ENCODE peak calls at places on chromosomes 6 and 20, in seven cellular contexts. Z is NT2/D1, Y is lower lobe of right lung, W is cardiac muscle cell, T is stomach, M is heart left ventricle, P is astrocyte. S is an unnamed sample. For H3K4me1, the result is how much of the 10 kb centered on the place peaks cover.

GRCh38 chr6:84340422-84340821 is 113.0 kb upstream of the CEP162 start:
- DNase-seq in Z (no peak), Y (no peak), W (no peak), T (no peak), M (no peak), P (no peak), S (no peak)

GRCh38 chr6:154448448-154449096 is 61.9 kb downstream of the CNKSR3 start:
- DNase-seq in Z (no peak), Y (no peak), W (peak), T (no peak), M (no peak), P (peak), S (no peak)

GRCh38 chr6:127266892-127267741 is 453 bp downstream of the RNF146 start:
- DNase-seq in Z (peak), Y (peak), W (peak), T (peak), M (no peak), P (peak), S (peak)

GRCh38 chr6:63598001-63598250 is 25.6 kb downstream of the LOC128125822 start:
- DNase-seq in Z (no peak), Y (no peak), W (no peak), T (no peak), M (no peak), P (no peak), S (no peak)

GRCh38 chr20:5065489-5066383 is 54.0 kb downstream of the PCNA start:
- DNase-seq in Z (no peak), Y (peak), W (peak), T (peak), M (peak), P (peak), S (peak)

GRCh38 chr6:127855542-127856159 is 45.2 kb downstream of the THEMIS start:
- DNase-seq in Z (no peak), Y (no peak), W (peak), T (no peak), M (no peak), P (no peak), S (no peak)

GRCh38 chr6:78995946-78996345 is 82.1 kb downstream of the PHIP start:
- DNase-seq in Z (no peak), Y (no peak), W (peak), T (no peak), M (no peak), P (peak), S (no peak)

GRCh38 chr20:17083738-17084137 is 143.1 kb upstream of the PCSK2 start:
- DNase-seq in Z (peak), Y (no peak), W (no peak), T (no peak), M (no peak), P (no peak), S (no peak)

GRCh38 chr20:61684136-61684535 is 381.5 kb downstream of the TAF4 start:
- DNase-seq in Z (no peak), Y (peak), W (no peak), T (no peak), M (no peak), P (no peak), S (no peak)

DNA sequence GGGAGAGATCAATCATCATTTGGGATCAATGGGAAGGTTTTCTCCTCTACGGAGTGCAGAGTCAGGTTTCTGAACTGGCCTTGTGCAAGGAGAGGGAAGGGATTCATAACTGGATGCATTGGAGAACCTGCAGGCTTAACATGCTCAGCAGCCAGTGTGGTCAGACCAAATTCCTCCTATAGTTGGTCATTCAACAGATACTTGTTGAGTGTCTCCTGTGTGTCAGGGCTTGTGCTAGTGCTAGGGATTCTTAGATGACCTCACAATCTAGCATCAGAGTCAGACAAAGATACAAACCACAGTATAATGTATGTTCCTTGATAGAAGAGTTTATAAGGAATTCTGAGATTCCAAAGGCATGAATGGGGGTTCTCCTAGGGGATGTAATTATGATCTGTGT is 23.9 kb downstream of the RALY start:
- DNase-seq in Z (no peak), Y (no peak), W (peak), T (no peak), M (no peak), P (peak), S (no peak)
- H3K4me1 ChIP-seq in Z (under half), Y (half or more), W (under half), T (half or more), M (half or more), P (under half), S (under half)

DNA sequence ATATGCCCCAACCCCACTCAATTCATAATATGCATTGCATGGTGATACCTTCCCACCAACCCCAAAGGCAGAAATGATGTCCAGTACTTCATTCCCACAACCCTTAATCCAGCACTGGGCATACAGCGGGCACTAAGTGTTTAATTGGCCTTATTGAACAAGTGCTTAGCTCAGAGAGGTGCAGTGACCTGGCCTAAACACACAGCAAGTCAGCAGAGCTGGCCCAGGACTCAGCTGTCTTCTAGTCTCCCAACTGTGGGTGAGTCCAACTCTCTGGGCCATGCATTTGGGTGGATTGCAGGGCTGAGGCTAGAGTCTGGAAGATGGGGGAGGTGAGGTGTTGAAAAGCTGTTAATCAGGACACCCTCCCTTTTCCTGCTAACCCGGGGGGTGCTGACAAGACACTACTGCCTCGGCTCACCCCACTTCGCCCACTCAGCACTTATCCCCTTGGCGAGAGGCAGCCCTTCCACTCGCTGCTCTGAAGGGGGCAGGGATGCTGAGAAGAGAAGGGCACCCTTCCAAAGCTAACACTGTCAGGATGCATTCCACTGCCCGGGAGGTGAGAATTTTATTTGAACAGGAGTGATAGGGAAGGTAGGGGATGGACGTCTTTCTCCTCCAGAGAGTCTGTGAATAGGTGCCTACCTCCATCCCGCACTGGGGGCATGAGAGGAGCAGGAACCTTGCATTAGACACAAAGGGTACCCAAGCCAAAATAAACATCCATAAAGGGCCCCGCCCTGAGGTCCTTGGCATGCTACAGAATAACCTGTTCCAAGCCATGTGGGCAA is 14.2 kb downstream of the KCNK5 start:
- DNase-seq in Z (no peak), Y (peak), W (peak), T (peak), M (no peak), P (no peak), S (no peak)
- H3K4me1 ChIP-seq in Z (under half), Y (half or more), W (under half), T (half or more), M (under half), P (under half), S (under half)

GRCh38 chr20:23627501-23627900 is 10.3 kb downstream of the CST3 start:
- DNase-seq in Z (no peak), Y (no peak), W (peak), T (no peak), M (no peak), P (peak), S (no peak)
- H3K4me1 ChIP-seq in Z (under half), Y (under half), W (under half), T (under half), M (under half), P (under half), S (under half)

DNA sequence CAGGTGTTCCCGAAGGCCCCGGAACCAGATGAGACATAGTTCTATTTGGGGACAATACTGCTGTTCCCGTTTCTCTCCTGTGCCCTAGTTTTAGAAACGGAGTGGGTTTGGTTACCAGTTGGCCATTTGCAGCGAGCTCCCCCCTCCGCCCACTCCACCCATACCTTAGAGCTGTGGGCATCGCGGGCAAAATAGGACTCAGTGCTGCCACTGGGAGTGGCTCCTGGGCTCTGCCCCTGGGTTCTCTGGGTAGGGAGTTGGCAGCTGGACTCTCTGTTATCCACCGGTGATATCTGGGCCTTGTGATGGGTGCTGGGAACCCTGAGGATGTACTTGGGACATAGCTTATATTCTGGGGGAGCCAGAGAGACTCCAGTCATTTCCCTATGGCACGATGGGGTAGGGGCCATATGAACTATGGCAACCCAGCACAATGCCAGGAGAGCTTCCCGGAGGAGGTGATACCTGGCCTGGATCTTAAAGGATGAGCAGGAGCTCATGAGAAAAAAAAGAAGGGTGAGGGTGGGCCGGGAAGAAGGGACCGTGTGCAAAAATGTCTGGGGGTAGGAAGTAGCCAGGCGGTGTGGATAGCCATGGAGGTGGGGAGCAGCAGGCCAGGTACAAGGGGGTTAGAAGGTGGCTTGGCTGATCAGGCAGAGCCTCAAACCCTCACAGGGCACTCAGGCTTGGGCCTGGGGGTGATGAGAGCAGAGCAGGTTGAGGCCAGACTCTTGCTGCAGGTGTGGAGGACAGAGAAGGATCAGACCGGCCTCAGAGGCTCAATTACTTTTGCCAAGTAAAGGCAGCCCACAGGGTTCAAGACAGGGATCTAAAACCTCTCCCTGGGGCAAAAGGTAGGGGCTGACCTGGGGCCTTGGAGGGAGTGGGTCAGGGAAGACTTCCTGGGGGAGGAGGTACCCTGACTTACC is 9.6 kb downstream of the SRC start:
- DNase-seq in Z (no peak), Y (no peak), W (no peak), T (no peak), M (no peak), P (no peak), S (peak)
- H3K4me1 ChIP-seq in Z (under half), Y (under half), W (under half), T (half or more), M (under half), P (under half), S (under half)

DNA sequence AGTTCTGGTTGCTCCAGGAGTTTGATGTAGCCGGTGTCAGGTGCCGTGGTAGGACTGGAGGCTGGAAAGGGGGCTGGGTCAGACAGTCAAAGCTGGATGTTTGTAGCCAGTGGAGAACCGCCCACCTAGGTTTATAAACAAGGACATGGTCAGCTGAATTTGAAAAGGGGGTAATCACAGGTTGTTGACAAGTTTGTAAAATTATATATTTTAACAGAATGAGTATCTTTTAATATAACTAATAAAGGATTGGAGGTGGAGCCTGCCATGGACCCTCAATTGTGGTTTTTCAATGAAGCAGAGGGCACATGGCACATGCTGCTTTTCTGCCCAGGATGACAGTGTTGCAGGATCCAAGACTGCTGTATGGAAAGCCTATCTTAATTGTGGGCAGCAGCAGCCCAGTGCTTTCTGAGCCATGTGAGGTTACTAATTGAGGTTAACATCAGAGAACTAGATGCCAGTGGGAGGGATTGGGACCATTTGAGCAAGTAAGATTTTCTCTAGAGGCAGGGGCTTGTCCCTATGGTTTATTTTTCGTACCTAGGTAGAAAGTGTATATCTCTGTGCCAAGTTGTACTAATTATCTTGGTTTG is 9.7 kb downstream of the HECA start:
- DNase-seq in Z (no peak), Y (no peak), W (no peak), T (no peak), M (no peak), P (no peak), S (no peak)
- H3K4me1 ChIP-seq in Z (under half), Y (half or more), W (under half), T (half or more), M (half or more), P (under half), S (under half)

GRCh38 chr6:17358515-17358914 is 34.9 kb upstream of the CAP2 start:
- DNase-seq in Z (no peak), Y (no peak), W (no peak), T (no peak), M (no peak), P (no peak), S (no peak)

GRCh38 chr6:17353440-17354175 is 39.8 kb upstream of the CAP2 start:
- DNase-seq in Z (no peak), Y (no peak), W (no peak), T (no peak), M (no peak), P (no peak), S (no peak)

GRCh38 chr6:17352302-17352701 is 41.1 kb upstream of the CAP2 start:
- DNase-seq in Z (no peak), Y (no peak), W (no peak), T (no peak), M (no peak), P (peak), S (no peak)

GRCh38 chr6:17355404-17355774 is 38.0 kb upstream of the CAP2 start:
- DNase-seq in Z (no peak), Y (no peak), W (no peak), T (no peak), M (no peak), P (no peak), S (no peak)

DNA sequence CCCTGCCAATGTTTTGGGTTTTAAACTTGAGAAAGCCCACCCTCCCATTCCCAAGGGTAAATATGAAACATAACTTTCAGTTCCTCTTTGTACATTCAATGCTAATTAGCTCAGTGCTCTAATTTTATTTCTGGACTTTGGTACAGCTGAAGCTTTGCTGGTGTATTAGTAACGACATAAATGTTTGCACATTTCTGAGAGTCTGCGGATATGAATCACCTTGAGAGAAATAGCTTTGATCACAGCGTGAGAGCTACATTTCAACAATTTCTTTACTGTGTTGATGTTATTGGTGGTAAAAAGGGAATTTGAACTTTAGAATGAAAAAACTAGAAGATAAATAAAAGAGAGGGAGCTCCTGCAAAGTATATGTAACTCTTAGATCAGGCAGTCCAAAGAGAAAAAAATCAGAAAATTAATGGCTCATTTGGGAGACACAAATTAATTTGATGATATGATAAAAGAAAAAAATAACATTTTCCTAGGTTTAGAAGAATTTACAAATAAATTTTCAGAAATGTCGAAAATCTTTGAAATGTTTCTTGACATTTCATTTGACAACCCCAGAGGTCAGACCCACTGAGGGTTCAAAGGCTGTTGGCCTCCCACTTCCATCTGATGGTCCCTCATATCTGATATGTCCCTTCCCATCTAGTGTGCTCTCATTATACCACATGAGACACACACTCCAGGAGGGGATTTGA is 38.5 kb upstream of the CAP2 start:
- DNase-seq in Z (no peak), Y (no peak), W (no peak), T (no peak), M (no peak), P (peak), S (no peak)
- H3K4me1 ChIP-seq in Z (under half), Y (under half), W (under half), T (under half), M (under half), P (under half), S (under half)

DNA sequence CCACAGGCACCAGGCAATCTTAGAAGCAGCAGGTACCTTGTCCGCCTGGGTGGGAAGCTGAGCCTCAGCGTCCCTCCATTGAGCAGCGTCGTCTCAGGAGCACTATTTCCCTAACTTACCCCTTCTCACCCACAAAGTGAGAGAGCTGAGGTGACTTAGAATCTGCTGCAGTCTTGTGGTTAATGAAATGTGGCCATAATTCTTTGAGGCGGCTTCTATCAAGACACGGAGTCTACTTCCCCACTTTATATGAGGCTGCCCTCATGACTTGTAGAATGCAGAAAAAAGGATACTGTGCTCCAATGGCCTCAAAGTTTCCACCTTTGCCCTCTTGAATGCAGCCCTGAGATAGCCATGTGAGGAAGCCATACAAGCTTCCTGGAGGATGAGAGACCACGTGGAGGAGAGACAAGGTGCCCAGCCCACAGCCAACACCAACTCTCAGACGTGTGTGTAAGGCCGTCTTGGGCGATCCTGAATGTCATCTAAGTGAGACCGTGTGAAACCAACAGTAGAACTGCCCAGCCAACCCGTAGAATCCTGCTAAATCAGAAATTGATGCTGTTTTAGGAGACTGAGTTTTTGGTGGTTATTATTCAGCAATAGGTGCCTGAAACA is 9.1 kb upstream of the TAGAP start:
- DNase-seq in Z (no peak), Y (no peak), W (no peak), T (no peak), M (no peak), P (no peak), S (no peak)
- H3K4me1 ChIP-seq in Z (under half), Y (under half), W (under half), T (under half), M (under half), P (under half), S (under half)

DNA sequence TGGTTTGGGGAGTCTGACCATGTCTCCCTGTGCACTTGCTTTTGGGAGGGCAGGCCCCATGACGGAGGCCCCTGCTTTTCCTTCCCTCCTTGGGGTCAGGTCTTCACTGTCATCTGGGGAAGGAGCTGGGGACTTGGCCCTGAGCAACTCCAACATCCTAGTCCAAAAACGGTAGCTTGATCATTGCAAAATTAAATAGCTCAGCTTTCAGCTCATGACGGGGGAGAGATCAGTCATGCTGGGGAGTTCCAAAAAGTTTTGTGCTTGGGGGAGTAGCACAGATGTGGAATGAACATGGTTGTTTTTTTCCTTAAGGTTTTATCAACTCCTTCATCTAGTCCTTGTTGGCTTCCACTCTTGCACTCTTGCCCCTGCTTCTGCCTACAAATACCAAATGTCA is 60.8 kb downstream of the MOCS1 start:
- DNase-seq in Z (no peak), Y (no peak), W (no peak), T (no peak), M (no peak), P (no peak), S (no peak)
- H3K4me1 ChIP-seq in Z (under half), Y (under half), W (under half), T (under half), M (under half), P (under half), S (under half)

S was measured in right cardiac atrium.